ENCODE peak calls at places on chromosomes 4 and X, in eight cellular contexts. B, M, K, Z, V, X, L and A are unnamed samples.

GRCh38 chr4:127240721-127241120 is 392.0 kb upstream of the INTU start:
- DNase-seq in B (no peak), M (no peak), K (no peak), Z (no peak), V (peak; percentile 37), X (no peak), L (no peak), A (no peak)

GRCh38 chr4:60718874-60719273 is 481.3 kb upstream of the ADGRL3 start:
- DNase-seq in B (no peak), M (no peak), K (no peak), Z (no peak), V (no peak), X (no peak), L (no peak), A (no peak)

GRCh38 chr4:68346461-68346860 is 3.4 kb downstream of the YTHDC1 start:
- DNase-seq in B (no peak), M (no peak), K (no peak), Z (no peak), V (peak; percentile 3), X (no peak), L (no peak), A (no peak)

GRCh38 chrX:110836982-110837381 is 41.4 kb upstream of the CHRDL1 start:
- DNase-seq in B (no peak), M (no peak), K (no peak), Z (peak; percentile 30), V (no peak), X (no peak), L (no peak), A (no peak)

GRCh38 chr4:130335417-130336194 is 1239.7 kb downstream of the C4orf33 start:
- DNase-seq in B (no peak), M (no peak), K (peak; percentile 60), Z (no peak), V (no peak), X (no peak), L (no peak), A (no peak)

GRCh38 chrX:136762820-136763452 is 17.8 kb downstream of the ARHGEF6 start:
- DNase-seq in B (no peak), M (no peak), K (no peak), Z (no peak), V (no peak), X (no peak), L (peak; percentile 45), A (peak; percentile 34)

GRCh38 chr4:76305971-76306881 is at the start of gene STBD1:
- DNase-seq in B (peak; percentile 32), M (peak; percentile 89), K (peak; percentile 89), Z (peak; percentile 90), V (peak; percentile 53), X (peak; percentile 90), L (no peak), A (peak; percentile 32)

GRCh38 chrX:134603806-134604700 is 54.2 kb downstream of the PLAC1 start:
- DNase-seq in B (no peak), M (no peak), K (no peak), Z (no peak), V (peak; percentile 84), X (no peak), L (no peak), A (no peak)

GRCh38 chr4:159252491-159252890 is 149.6 kb downstream of the RAPGEF2 start:
- DNase-seq in B (no peak), M (no peak), K (no peak), Z (no peak), V (no peak), X (no peak), L (no peak), A (no peak)

GRCh38 chr4:44927361-44928061 is 201.2 kb upstream of the GNPDA2 start:
- DNase-seq in B (no peak), M (no peak), K (no peak), Z (no peak), V (no peak), X (no peak), L (peak; percentile 33), A (no peak)

GRCh38 chr4:39527296-39528055 is at the start of gene UGDH:
- DNase-seq in B (peak; percentile 98), M (peak; percentile 98), K (peak; percentile 98), Z (peak; percentile 96), V (peak; percentile 99), X (peak; percentile 99), L (peak; percentile 95), A (peak; percentile 92)

GRCh38 chrX:8647176-8647575 is 84.8 kb downstream of the ANOS1 start:
- DNase-seq in B (no peak), M (no peak), K (no peak), Z (no peak), V (no peak), X (no peak), L (no peak), A (no peak)

GRCh38 chrX:45775462-45775861 is 574.8 kb upstream of the DIPK2B start:
- DNase-seq in B (no peak), M (no peak), K (no peak), Z (no peak), V (peak; percentile 74), X (no peak), L (no peak), A (no peak)

GRCh38 chr4:165879581-165879980 is 6.5 kb downstream of the TLL1 start:
- DNase-seq in B (no peak), M (no peak), K (no peak), Z (no peak), V (no peak), X (no peak), L (no peak), A (no peak)

GRCh38 chr4:128924951-128925350 is 115.5 kb downstream of the JADE1 start:
- DNase-seq in B (no peak), M (no peak), K (no peak), Z (no peak), V (peak; percentile 6), X (no peak), L (no peak), A (no peak)

GRCh38 chrX:138872537-138872936 is 161.0 kb upstream of the FGF13 start:
- DNase-seq in B (no peak), M (no peak), K (no peak), Z (no peak), V (no peak), X (no peak), L (no peak), A (no peak)

DNA sequence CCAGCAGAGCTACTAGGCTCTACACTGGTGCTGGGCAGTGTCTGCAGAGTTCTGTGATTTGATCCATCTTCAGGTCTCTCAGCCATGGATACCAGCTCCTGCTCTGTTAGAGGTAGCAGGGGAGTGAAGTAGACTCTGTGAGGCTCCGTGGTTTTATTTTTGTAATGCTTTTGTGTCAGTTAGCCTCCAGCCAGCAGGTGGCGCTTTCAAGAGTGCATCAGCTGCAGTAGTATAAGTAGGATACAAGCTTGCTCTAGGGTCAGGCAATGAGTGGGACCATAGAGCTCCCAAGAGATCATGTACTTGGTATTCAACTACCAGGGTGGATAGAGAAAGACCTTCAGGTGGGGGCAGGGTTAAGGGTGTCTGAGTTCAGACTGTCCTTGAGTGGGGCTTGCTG is 362.5 kb upstream of the TRAM1L1 start:
- DNase-seq in B (no peak), M (no peak), K (no peak), Z (no peak), V (no peak), X (no peak), L (peak; percentile 31), A (peak; percentile 59)
- TF ChIP-seq CTCF in B (no peak), M (no peak), K (no peak), Z (no peak), V (peak; percentile 7), X (no peak), L (peak; percentile 78), A (no peak)

DNA sequence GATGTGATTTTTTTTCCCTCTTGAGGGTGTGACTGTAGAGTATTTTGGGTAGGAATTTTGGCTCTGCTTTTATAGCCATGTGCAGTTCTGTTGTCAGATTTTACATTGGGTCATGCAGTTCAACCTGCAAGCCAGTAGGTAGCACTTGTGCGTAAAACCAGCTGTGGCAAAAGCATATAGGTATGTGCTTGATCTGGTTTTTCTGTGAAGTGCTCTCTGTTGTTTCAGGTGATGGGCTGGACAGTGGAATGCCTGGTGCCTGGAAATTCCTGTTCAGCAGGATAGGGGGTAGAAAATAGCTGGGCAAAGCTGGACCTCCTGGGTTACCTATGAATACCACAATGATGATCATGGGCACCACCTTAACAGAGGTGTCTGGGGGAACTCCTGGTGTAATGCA is 584.2 kb upstream of the PCDH10 start:
- DNase-seq in B (no peak), M (no peak), K (no peak), Z (no peak), V (no peak), X (no peak), L (peak; percentile 16), A (no peak)
- TF ChIP-seq CTCF in B (no peak), M (no peak), K (no peak), Z (no peak), V (no peak), X (no peak), L (peak; percentile 46), A (no peak)

GRCh38 chr4:186936496-186937375 is 213.1 kb upstream of the FAT1 start:
- DNase-seq in B (no peak), M (no peak), K (no peak), Z (no peak), V (peak; percentile 25), X (no peak), L (no peak), A (no peak)
- TF ChIP-seq CTCF in B (no peak), M (no peak), K (no peak), Z (no peak), V (peak; percentile 11), X (no peak), L (no peak), A (no peak)

GRCh38 chr4:154024097-154024496 is 235.2 kb upstream of the SFRP2 start:
- DNase-seq in B (no peak), M (no peak), K (no peak), Z (no peak), V (no peak), X (no peak), L (no peak), A (peak; percentile 7)
- TF ChIP-seq CTCF in B (no peak), M (no peak), K (no peak), Z (no peak), V (peak; percentile 4), X (no peak), L (peak; percentile 51), A (no peak)

DNA sequence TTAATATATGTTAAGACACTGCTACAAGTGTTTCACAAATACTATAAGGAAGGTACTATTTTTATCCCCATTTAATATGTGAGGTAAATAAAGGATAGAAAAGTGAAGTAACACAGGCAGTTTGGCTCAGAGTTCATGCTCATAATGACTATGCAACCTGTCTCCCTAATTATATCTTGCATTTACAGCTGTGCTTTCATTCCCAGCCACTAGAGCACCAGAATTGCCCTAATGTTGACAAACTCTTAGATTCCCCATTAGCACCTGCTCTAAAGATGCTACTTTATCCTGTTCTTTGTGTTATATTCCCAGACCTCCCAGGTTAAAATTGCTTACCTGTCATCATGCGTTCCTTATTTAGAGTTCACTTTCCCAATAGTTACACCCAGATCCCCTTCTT is 833.6 kb downstream of the CCSER1 start:
- DNase-seq in B (no peak), M (no peak), K (no peak), Z (no peak), V (no peak), X (no peak), L (no peak), A (no peak)
- TF ChIP-seq CTCF in B (no peak), M (no peak), K (no peak), Z (no peak), V (no peak), X (no peak), L (no peak), A (no peak)

DNA sequence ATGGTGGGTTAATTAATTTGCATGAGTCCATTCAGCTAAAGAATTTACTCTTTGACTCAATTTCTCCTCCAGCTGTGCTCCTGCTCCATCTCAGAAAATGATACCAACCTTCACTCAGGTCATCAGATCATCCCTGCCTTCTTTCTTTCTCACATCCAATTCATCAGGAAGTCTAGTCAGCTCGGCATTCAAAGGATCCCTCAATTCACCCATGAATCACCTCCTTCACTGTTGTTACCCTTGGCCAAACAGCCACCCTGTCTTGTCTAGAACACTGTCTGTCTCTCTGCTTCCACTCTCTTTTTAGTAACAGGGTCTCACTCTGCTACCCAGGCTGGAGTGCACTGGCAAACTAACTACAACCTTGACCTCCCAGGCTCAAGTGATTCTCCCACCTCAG is 337.4 kb upstream of the SFRP2 start:
- DNase-seq in B (no peak), M (no peak), K (no peak), Z (no peak), V (peak; percentile 6), X (no peak), L (no peak), A (no peak)
- TF ChIP-seq CTCF in B (no peak), M (no peak), K (no peak), Z (no peak), V (no peak), X (no peak), L (no peak), A (no peak)